ENCODE peak calls at places on chromosomes 11 and 22, in four cellular contexts. G, X, A and F are unnamed samples.

GRCh38 chr22:46514592-46515207 is 22.7 kb downstream of the CELSR1 start:
- DNase-seq in G (no peak), X (no peak), A (no peak), F (peak; percentile 55)

GRCh38 chr11:2587132-2587930 is 112.5 kb downstream of the KCNQ1OT1 start:
- DNase-seq in G (no peak), X (no peak), A (peak; percentile 33), F (no peak)

GRCh38 chr22:48586799-48587185 is 1240.9 kb downstream of the BRD1 start:
- DNase-seq in G (no peak), X (no peak), A (peak; percentile 43), F (no peak)

GRCh38 chr22:39122772-39123470 is 25.9 kb downstream of the APOBEC3H start:
- DNase-seq in G (no peak), X (no peak), A (no peak), F (no peak)

GRCh38 chr22:31139866-31140716 is at the start of gene PLA2G3:
- DNase-seq in G (no peak), X (no peak), A (no peak), F (no peak)

GRCh38 chr22:46845281-46846153 is 83.1 kb downstream of the TBC1D22A start:
- DNase-seq in G (no peak), X (no peak), A (no peak), F (peak; percentile 70)

GRCh38 chr22:31329029-31329428 is 17.1 kb downstream of the PATZ1 start:
- DNase-seq in G (no peak), X (no peak), A (no peak), F (no peak)

GRCh38 chr11:11480951-11481350 is 127.9 kb upstream of the CSNK2A3 start:
- DNase-seq in G (no peak), X (no peak), A (no peak), F (no peak)

GRCh38 chr22:49020314-49020713 is 807.4 kb downstream of the BRD1 start:
- DNase-seq in G (no peak), X (no peak), A (no peak), F (no peak)

GRCh38 chr11:47393163-47394049 is 15.0 kb upstream of the SLC39A13 start:
- DNase-seq in G (peak; percentile 53), X (no peak), A (peak; percentile 80), F (peak; percentile 59)

GRCh38 chr11:10622108-10622507 is 53.6 kb upstream of the LYVE1 start:
- DNase-seq in G (no peak), X (no peak), A (no peak), F (no peak)

GRCh38 chr11:87038235-87038960 is 664 bp downstream of the TMEM135 start:
- DNase-seq in G (no peak), X (no peak), A (no peak), F (no peak)

DNA sequence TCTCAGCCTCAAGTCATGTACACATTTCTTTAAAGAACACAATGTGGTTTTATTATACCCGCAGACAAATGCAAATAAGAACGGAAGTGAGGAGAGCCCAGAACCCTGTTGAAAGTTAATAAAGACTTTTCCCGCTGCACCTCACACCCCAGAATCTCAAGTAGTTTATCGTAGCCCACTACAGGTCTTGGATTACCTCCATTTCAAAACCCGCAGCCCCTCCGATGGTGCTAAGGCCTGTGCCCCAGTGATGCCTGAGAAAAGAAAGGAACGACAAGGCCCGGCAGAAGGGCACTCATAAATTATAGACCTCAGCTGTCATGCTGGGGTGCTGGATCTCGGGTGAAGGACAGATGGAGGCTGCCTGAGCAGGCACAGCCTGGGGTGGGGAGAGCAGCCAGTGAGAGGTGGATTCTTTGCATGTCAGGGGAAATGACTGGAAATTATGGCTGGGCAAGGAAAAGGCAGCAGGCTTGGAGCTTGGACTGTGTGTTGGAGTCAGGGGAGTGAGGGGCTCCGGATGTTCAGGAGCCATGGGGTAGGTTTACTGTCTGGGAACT is 354.1 kb downstream of the NTM start:
- DNase-seq in G (no peak), X (no peak), A (no peak), F (no peak)
- H3K27me3 ChIP-seq in G (peaks cover 25% of the 10 kb centered on the region), X (no peaks in the 10 kb centered on the region), A (no peaks in the 10 kb centered on the region), F (no peaks in the 10 kb centered on the region)

DNA sequence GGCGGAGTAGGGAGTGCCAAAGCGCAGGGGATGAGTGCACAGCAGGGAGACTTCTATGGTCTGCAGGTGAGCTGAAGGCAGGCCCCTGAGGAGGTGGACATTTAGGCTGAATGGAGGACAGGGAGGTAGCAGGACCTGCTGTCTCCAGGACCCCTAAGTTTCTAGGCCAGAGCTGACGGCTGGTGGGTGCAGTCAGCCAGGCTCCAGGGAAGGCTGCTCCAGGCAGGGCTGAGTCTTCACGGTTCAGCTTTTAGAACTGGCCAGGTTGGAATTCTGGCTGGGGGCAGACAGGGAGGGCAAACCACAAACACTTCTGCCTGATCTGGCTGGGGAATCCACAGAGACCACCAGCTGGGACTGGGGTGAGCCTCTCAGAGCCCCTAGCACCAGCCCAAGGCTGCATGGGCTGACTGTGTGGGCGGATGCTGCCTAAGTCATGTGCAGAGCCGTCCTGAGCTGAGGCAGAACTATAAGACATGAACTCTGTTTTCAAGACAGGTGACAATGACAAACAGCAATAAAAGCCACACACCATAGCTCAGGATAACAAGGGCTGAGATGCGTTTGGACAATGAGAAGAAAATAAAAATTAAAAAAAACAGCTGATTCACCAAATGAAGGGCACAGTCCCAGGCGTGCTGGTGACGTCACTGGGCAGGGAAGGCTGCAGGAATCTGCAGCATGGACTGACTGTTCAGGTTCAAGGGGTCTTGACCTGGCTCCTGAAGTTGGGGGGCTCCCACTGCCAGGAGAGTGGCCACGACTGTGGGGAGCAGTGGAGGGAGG is 10.4 kb upstream of the MALAT1 start:
- DNase-seq in G (no peak), X (no peak), A (peak; percentile 85), F (no peak)
- H3K4me3 ChIP-seq in G (peak overlapping the region; percentile 45), X (no peak overlapping the region), A (no peak overlapping the region), F (no peak overlapping the region)

DNA sequence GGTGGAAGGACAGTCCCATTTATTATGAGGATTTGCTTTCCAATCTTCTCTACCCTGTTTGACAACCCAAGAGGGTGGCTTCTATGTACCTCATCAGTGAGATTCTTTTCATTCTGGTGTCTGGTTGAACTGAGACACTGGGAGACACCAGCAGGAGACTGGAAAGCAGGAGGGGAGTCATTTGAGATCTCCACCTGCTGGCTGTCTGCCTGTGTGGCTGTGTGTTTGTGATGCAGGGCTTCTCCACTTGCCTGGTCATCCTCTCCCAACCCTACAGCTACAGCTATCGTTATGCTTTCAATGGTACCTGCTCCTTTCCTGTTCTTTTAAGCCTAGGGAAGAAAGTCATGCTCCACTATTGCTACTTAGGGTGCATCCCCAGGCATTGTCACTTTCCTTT is 48.6 kb downstream of the MRGPRX1 start:
- DNase-seq in G (no peak), X (no peak), A (no peak), F (no peak)
- H3K27me3 ChIP-seq in G (no peaks in the 10 kb centered on the region), X (no peaks in the 10 kb centered on the region), A (no peaks in the 10 kb centered on the region), F (no peaks in the 10 kb centered on the region)

GRCh38 chr11:72813740-72814138 is 472 bp upstream of the ATG16L2 start:
- DNase-seq in G (no peak), X (peak; percentile 76), A (peak; percentile 90), F (peak; percentile 82)

GRCh38 chr11:72812968-72813739 is 1.1 kb upstream of the ATG16L2 start:
- DNase-seq in G (no peak), X (peak; percentile 17), A (peak; percentile 82), F (peak; percentile 79)

GRCh38 chr11:72814831-72815618 is 814 bp downstream of the ATG16L2 start:
- DNase-seq in G (no peak), X (peak; percentile 34), A (no peak), F (peak; percentile 50)

GRCh38 chr11:72814139-72814830 is at the start of gene ATG16L2:
- DNase-seq in G (no peak), X (peak; percentile 85), A (peak; percentile 93), F (peak; percentile 82)

DNA sequence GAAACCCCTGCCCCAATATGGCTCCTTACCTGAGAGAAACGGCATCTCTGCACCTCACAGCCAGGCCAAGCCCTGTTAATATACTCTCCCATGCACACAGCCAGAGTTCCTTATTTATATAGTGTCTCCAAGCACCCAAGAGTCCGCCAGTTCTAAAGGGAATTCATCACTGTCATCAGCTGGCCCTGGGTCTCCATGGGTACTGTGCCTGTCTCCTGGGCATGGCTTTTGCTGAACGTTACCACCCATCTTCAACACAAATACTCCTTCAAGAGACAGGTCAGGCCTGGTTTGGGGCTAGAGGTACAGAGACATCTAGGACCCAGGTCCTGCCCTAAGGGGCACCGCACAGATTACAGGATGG is 1.6 kb upstream of the ATG16L2 start:
- DNase-seq in G (no peak), X (no peak), A (no peak), F (no peak)
- H3K4me3 ChIP-seq in G (peak overlapping the region; percentile 87), X (peak overlapping the region; percentile 63), A (no peak overlapping the region), F (peak overlapping the region; percentile 75)